ENCODE peak calls at places on chromosomes 6 and 20, in four cellular contexts. G, H, F and N are unnamed samples. For H3K4me1, the result is how much of the 10 kb centered on the place peaks cover.

GRCh38 chr6:79373246-79373645 is 138.8 kb upstream of the HMGN3 start:
- DNase-seq in G (no peak), H (no peak), F (no peak), N (no peak)

GRCh38 chr6:157392927-157393666 is 12.1 kb downstream of the ZDHHC14 start:
- DNase-seq in G (no peak), H (peak), F (no peak), N (no peak)

GRCh38 chr6:159943101-159943632 is 25.7 kb upstream of the IGF2R start:
- DNase-seq in G (no peak), H (peak), F (no peak), N (no peak)

GRCh38 chr6:140977425-140977824 is 1155.3 kb upstream of the GJE1 start:
- DNase-seq in G (no peak), H (no peak), F (no peak), N (no peak)

GRCh38 chr20:37991506-37992302 is 41.6 kb downstream of the TTI1 start:
- DNase-seq in G (no peak), H (no peak), F (no peak), N (no peak)

GRCh38 chr6:125307964-125308615 is 6.3 kb upstream of the HDDC2 start:
- DNase-seq in G (no peak), H (no peak), F (no peak), N (no peak)

GRCh38 chr20:12455152-12455551 is 537.5 kb downstream of the BTBD3 start:
- DNase-seq in G (no peak), H (no peak), F (no peak), N (no peak)

GRCh38 chr6:52392944-52393343 is 27.2 kb upstream of the EFHC1 start:
- DNase-seq in G (no peak), H (no peak), F (no peak), N (no peak)

DNA sequence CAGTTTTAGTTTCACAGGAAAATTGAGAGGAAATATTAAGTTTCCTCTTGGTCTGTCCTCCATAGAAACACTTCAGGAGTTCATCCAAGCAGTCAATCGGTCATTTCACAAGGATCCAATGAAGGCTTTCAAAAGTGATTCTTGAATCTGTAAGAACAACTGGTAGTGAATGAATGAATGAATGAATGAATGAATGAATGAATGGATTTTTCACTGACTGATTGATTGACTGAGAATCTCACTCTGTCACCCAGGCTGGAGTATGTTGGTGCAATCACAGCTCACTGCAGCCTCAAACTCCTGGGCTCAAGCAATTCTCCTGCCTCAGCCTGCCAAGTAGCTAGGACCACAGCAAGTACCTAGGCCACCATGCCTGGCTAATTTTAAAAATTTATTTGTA is 39.4 kb upstream of the TAF8 start:
- DNase-seq in G (no peak), H (no peak), F (no peak), N (no peak)
- H3K4me1 ChIP-seq in G (under half), H (under half), F (under half), N (under half)

DNA sequence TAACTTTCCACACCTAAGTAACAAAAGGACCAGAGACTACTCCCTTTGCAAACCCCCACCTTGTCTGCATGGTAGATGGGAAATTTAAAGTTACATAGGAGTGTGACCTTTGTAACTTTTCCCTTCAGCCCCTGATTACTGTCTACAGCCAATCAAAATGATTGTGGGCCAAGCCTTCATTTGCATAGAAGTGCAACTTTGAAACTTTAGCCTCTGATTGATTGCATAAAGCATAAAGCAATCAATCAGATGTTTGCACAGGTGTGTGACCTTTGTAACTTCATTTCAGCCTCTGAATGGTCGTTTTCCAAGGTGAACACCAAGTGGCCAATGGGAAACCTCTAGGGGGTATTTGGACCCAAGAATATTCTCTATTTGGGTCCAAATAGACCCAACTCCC is 46.1 kb downstream of the PRKN start:
- DNase-seq in G (no peak), H (no peak), F (no peak), N (no peak)
- H3K4me1 ChIP-seq in G (under half), H (under half), F (under half), N (under half)

DNA sequence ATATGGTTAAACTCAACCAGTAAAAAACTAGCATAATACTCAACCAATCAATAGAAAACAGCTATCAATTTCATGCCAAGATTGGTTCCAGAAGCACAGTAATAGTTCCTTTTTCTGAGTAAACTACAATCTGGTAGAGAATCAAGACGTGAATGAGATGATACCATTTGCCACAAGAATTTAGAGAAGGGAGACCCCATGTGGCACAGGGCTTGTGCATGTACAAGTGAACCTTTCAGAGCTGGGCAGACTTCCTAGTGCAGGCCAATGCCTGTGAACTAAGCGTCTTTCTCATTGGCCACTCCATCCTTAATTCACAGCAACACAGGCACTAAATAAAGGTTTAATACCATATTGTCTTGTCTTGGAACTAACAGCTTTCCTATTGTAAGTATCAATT is 213.5 kb downstream of the RFPL4B start:
- DNase-seq in G (no peak), H (no peak), F (peak), N (no peak)
- H3K4me1 ChIP-seq in G (under half), H (under half), F (under half), N (under half)

GRCh38 chr6:106612956-106613516 is 16.3 kb downstream of the RTN4IP1 start:
- DNase-seq in G (peak), H (no peak), F (no peak), N (no peak)

GRCh38 chr6:106613590-106613989 is 15.7 kb downstream of the RTN4IP1 start:
- DNase-seq in G (no peak), H (no peak), F (no peak), N (no peak)

GRCh38 chr6:106611030-106611429 is 18.3 kb downstream of the RTN4IP1 start:
- DNase-seq in G (no peak), H (no peak), F (no peak), N (no peak)

GRCh38 chr6:106609699-106610098 is 19.6 kb downstream of the RTN4IP1 start:
- DNase-seq in G (no peak), H (no peak), F (peak), N (no peak)

DNA sequence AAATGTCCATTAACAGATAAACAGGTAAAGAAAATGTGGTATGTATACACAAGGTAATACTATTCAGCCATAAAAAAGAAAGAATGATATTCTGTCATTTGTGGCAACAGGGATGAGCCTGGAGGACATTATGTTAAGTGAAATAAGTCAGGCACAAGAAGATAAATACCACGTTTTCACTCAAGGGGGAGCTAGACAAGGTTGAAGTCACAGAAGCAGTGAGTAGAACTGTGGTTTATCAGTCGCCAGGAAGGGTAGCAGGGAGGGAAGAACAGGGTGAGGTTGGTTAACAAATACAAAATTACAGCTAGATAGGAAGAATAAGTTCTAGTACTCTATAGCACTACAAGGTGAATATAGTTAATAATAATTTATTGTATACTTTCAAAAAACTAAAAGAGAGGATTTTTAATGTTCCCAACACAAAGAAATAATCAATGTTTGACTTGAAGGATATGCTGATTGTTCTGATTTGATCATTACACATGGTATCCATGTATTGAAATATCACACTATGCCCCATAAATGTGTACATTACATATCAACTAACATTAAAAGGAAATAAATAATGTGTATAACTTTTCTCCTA is 21.1 kb downstream of the RTN4IP1 start:
- DNase-seq in G (peak), H (no peak), F (peak), N (no peak)
- H3K4me1 ChIP-seq in G (under half), H (under half), F (under half), N (under half)

GRCh38 chr6:4549556-4550226 is 226.5 kb upstream of the CDYL start:
- DNase-seq in G (no peak), H (no peak), F (no peak), N (no peak)
- H3K4me1 ChIP-seq in G (under half), H (under half), F (under half), N (under half)